ENCODE peak calls at places on chromosomes 1 and 21, in five cellular contexts. S is GM12865, I is lung, R is cardiac muscle cell, G is right lobe of liver. Y is an unnamed sample.

GRCh38 chr1:98704474-98704873 is 43.0 kb downstream of the SNX7 start:
- DNase-seq in S (peak), I (no peak), R (no peak), G (no peak), Y (no peak)

GRCh38 chr1:2583331-2583791 is 3.2 kb upstream of the PRXL2B start:
- DNase-seq in I (no peak), G (no peak), S (no peak), R (no peak), Y (no peak)

GRCh38 chr21:45979651-45980050 is 1.9 kb upstream of the COL6A1 start:
- DNase-seq in R (no peak), S (no peak), I (no peak), G (no peak), Y (no peak)

GRCh38 chr1:147072371-147073061 is 99.8 kb downstream of the PRKAB2 start:
- DNase-seq in G (no peak), S (no peak), I (no peak), R (peak), Y (no peak)

GRCh38 chr1:45230537-45230936 is 24.1 kb upstream of the ZSWIM5 start:
- DNase-seq in S (peak), R (no peak), I (no peak), G (no peak), Y (no peak)

GRCh38 chr1:2412773-2413494 is 570 bp upstream of the PEX10 start:
- DNase-seq in I (no peak), R (no peak), S (peak), G (no peak), Y (no peak)

GRCh38 chr21:43703068-43703880 is 15.7 kb upstream of the PDXK start:
- DNase-seq in G (no peak), R (peak), S (no peak), I (no peak), Y (peak)

GRCh38 chr1:83515566-83516169 is 483.3 kb downstream of the TTLL7 start:
- DNase-seq in R (no peak), I (no peak), G (no peak), S (peak), Y (no peak)

GRCh38 chr1:17137441-17137840 is 18.2 kb upstream of the PADI2 start:
- DNase-seq in R (no peak), I (no peak), G (no peak), S (no peak), Y (no peak)

GRCh38 chr1:199041173-199041914 is 402.5 kb downstream of the PTPRC start:
- DNase-seq in S (peak), G (no peak), R (no peak), I (no peak), Y (no peak)

GRCh38 chr1:150477733-150478132 is 9.5 kb upstream of the TARS2 start:
- DNase-seq in S (no peak), G (no peak), R (no peak), I (no peak), Y (no peak)

GRCh38 chr1:178867670-178868069 is 3.2 kb downstream of the ANGPTL1 start:
- DNase-seq in I (no peak), R (no peak), S (no peak), G (no peak), Y (no peak)

GRCh38 chr1:94156226-94156625 is 35.3 kb upstream of the ABCA4 start:
- DNase-seq in G (no peak), S (no peak), I (no peak), R (no peak), Y (no peak)

GRCh38 chr1:44359234-44359937 is 4.3 kb upstream of the ERI3 start:
- DNase-seq in S (no peak), I (no peak), G (no peak), R (no peak), Y (no peak)

GRCh38 chr1:29209173-29209572 is 21.6 kb downstream of the MECR start:
- DNase-seq in G (no peak), R (no peak), I (no peak), S (no peak), Y (no peak)

GRCh38 chr1:247517795-247518612 is 18.2 kb downstream of the OR2C3 start:
- DNase-seq in G (no peak), I (no peak), R (no peak), S (no peak), Y (no peak)

GRCh38 chr21:39518055-39518844 is 66.5 kb downstream of the SH3BGR start:
- DNase-seq in S (peak), I (peak), R (peak), G (peak), Y (peak)

GRCh38 chr21:38937844-38938243 is 132.1 kb downstream of the ETS2 start:
- DNase-seq in G (no peak), S (no peak), R (no peak), I (no peak), Y (no peak)

GRCh38 chr1:198630863-198631262 is 8.0 kb upstream of the PTPRC start:
- DNase-seq in I (no peak), R (no peak), S (no peak), G (no peak), Y (no peak)

GRCh38 chr1:7333094-7333493 is 438.0 kb upstream of the VAMP3 start:
- DNase-seq in S (no peak), G (no peak), R (no peak), I (no peak), Y (no peak)

GRCh38 chr1:201501144-201501543 is 5.8 kb downstream of the CSRP1 start:
- DNase-seq in G (no peak), S (no peak), R (no peak), I (no peak), Y (no peak)
- H3K4me3 ChIP-seq in G (peak), S (no peak), R (no peak), I (no peak), Y (no peak)

DNA sequence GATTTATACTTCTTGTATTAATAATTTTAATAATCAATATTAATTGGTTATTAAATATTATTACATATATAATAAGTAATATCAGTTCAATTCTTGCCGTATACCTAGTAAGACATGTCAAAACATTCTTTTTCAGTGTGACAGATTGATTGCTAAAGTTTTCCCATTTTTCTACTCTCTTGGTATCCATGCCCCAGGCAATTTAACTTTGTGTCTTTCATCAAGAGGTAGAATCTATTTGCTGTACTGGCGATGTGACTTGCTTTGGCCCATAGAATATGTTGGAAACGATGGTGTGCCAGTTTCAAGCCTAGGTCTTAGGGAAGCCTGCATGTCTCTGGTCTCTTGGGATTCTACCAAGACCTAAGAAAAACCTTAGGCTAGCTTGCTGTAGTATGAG is 436.1 kb upstream of the ADAMTS5 start:
- DNase-seq in I (no peak), R (no peak), G (no peak), S (no peak), Y (no peak)
- H3K4me3 ChIP-seq in I (no peak), R (no peak), G (no peak), S (no peak), Y (no peak)

GRCh38 chr1:6157132-6157527 is 23.0 kb downstream of the CHD5 start:
- DNase-seq in S (no peak), G (no peak), R (no peak), I (no peak), Y (no peak)
- H3K4me3 ChIP-seq in S (no peak), G (no peak), R (no peak), I (no peak), Y (no peak)

DNA sequence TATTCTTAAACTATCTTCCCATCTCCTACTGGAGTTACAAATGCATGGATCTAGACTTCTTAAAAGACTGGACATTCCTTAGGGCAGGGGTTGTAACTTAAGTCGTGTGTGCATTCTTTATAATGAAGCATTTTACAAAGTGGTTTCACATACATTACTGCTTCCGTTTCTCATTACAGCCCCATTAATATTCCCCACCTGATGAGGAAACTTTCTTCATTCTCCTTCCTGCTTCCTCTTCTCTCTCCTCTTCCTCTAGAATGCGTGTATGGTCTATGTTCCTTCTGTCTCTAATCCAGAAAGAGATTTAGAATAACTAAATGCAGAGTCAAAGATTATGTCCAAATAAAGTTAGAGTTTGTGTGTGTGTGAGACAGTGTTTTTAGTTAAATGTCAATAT is 1.8 kb upstream of the CAP1 start:
- DNase-seq in G (no peak), I (no peak), S (no peak), R (no peak), Y (no peak)
- H3K4me3 ChIP-seq in G (no peak), I (no peak), S (peak), R (no peak), Y (no peak)